ENCODE peak calls at places on chromosomes 11 and 22, in ten cellular contexts. Q, H, N, V, W, E, C, G, Y and P are unnamed samples.

GRCh38 chr22:39292561-39293074 is 26.8 kb downstream of the RPL3 start:
- DNase-seq in W (peak), H (peak), V (peak), E (no peak), G (peak), N (peak), C (peak), Y (peak), Q (peak), P (peak)

GRCh38 chr11:114195981-114196731 is 100.0 kb upstream of the NNMT start:
- DNase-seq in H (no peak), C (no peak), N (no peak), W (no peak), V (no peak), G (peak), Y (peak), Q (no peak), E (no peak), P (no peak)

GRCh38 chr22:28148816-28149465 is 229.9 kb upstream of the PITPNB start:
- DNase-seq in Q (no peak), Y (no peak), V (no peak), G (no peak), W (no peak), C (no peak), H (no peak), E (no peak), N (no peak), P (no peak)

GRCh38 chr11:60872124-60872951 is 5.0 kb downstream of the ZP1 start:
- DNase-seq in Y (peak), E (no peak), N (peak), V (peak), H (no peak), C (no peak), W (no peak), Q (peak), G (no peak), P (no peak)

GRCh38 chr22:32202539-32203180 is 2.2 kb downstream of the RFPL2 start:
- DNase-seq in N (peak), G (no peak), V (no peak), W (no peak), Q (peak), Y (peak), E (peak), C (peak), H (peak), P (no peak)

GRCh38 chr22:44671742-44672141 is 30.3 kb upstream of the PRR5 start:
- DNase-seq in E (no peak), Y (no peak), W (no peak), V (no peak), C (no peak), H (no peak), G (no peak), Q (peak), N (peak), P (no peak)

GRCh38 chr11:56172256-56172835 is 4.1 kb upstream of the OR5J2 start:
- DNase-seq in N (no peak), Y (no peak), H (no peak), G (no peak), C (no peak), V (no peak), Q (no peak), E (no peak), W (no peak), P (no peak)

GRCh38 chr11:61787928-61788491 is 4.4 kb downstream of the TMEM258 start:
- DNase-seq in G (no peak), V (no peak), H (no peak), Q (peak), W (peak), C (peak), E (peak), N (peak), Y (peak), P (no peak)

GRCh38 chr22:25085930-25086901 is 113.4 kb upstream of the CRYBB3 start:
- DNase-seq in V (peak), W (peak), Y (no peak), G (no peak), N (no peak), Q (no peak), E (peak), C (no peak), H (no peak), P (peak)

DNA sequence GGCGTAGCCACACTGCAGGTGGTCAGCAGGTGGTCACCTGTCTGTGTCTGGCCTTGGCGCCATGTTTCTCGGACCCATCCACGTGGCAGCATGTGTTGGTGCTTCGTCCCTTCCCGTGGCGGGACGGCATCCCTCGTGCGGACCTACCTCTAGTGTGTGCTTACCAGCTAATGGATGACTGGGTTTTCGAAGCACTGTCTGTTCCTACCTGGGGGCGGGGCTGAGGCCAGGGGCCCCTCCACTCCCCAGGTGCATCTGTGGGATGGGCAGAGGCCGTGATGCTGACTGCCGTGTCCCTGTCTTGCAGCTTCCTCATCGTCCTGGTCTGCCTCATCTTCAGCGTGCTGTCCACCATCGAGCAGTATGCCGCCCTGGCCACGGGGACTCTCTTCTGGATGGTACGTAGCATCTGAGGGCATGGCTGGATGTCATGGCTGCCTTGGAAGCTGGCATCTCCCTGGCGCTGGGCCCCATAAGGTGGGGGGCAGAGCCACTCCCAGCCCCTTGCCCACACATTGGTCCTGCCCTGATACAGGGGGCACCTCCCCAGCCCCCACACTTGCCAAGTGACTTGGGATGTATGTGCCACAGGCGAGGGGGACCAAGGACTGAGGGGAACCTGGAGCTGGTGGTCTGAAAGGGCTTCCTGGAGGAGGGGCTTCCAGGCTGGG is 82.9 kb downstream of the KCNQ1 start:
- DNase-seq in W (peak), V (peak), C (no peak), Y (no peak), Q (no peak), E (peak), G (no peak), N (no peak), H (peak), P (no peak)
- TF ChIP-seq CTCF in W (no peak), V (no peak), C (no peak), Y (no peak), Q (no peak), E (no peak), G (no peak), N (no peak), H (no peak), P (no peak)

DNA sequence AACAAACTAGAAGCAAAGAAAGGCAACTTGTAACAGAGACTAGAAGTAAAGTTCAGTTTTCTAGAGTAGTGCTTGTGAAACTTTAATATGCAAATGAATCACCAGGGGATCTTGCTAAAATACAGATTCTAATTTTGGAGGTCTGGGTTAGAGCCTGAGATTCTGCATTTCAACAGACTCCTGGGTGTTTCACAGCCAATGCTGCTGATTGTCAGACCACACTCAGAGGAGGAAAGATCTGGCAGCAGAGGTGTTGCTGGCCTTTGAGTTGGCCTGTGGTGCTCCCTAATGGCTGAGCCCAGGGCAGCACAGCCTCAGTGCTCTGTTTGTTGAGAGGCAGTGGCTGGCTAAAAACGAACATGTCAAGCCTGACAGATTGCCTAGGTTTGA is 5.4 kb downstream of the CRY2 start:
- DNase-seq in E (no peak), Q (no peak), V (no peak), G (no peak), Y (no peak), N (no peak), H (no peak), W (no peak), C (no peak), P (no peak)
- TF ChIP-seq CTCF in E (no peak), Q (no peak), V (no peak), G (no peak), Y (no peak), N (no peak), H (no peak), W (no peak), C (no peak), P (no peak)

DNA sequence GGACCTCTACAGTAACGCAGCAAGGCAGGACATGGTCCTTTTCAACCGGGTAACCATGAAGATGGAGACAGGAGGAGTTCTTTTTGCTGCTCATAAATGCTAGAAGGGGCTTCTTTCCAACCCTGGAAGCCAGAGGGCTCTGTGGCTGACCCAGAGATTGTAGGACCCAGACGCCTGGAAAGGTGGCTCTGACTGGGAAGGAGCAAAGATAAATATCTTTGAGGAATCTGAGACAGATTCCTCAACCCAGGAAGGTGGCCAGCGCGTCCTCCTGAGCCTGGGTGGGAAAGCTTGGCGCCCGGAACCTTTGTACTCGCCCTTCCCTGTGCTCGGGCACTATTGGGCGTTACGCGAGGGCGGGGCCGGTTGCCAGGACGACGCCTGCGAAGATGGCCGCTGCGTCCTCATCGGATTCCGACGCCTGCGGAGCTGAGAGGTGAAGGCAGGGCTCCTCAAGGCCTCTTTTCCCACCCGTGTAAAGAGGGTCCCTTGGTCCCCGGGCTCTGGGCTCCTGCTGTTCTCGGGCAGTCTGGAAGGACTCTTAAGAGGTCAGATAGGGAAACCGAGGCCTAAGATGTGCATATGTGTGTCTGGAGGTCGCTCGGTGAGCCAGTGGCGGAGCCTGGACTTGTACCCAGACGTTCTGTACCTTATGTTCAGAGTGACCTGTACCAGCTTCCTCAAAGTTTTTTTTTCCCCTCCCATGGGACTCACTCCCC is at the start of gene BBS1:
- DNase-seq in N (peak), Q (peak), E (peak), C (peak), V (peak), Y (peak), H (peak), G (peak), W (peak), P (peak)
- TF ChIP-seq CTCF in N (peak), Q (no peak), E (no peak), C (no peak), V (peak), Y (no peak), H (no peak), G (no peak), W (no peak), P (no peak)

GRCh38 chr11:125314264-125315087 is 149.9 kb downstream of the PKNOX2 start:
- DNase-seq in C (no peak), V (no peak), Q (no peak), G (no peak), E (no peak), H (no peak), W (no peak), N (no peak), Y (no peak), P (no peak)

GRCh38 chr11:125312391-125312790 is 147.8 kb downstream of the PKNOX2 start:
- DNase-seq in N (no peak), E (no peak), H (no peak), G (no peak), C (no peak), W (no peak), Q (no peak), Y (no peak), V (no peak), P (no peak)

GRCh38 chr11:125315088-125315740 is 150.7 kb downstream of the PKNOX2 start:
- DNase-seq in G (no peak), Q (peak), V (peak), W (peak), Y (peak), E (no peak), H (no peak), N (peak), C (no peak), P (no peak)

GRCh38 chr11:125313271-125314222 is 149.0 kb downstream of the PKNOX2 start:
- DNase-seq in H (no peak), Q (peak), C (peak), G (no peak), V (no peak), Y (no peak), E (no peak), W (no peak), N (no peak), P (no peak)

GRCh38 chr11:125312812-125313211 is 148.3 kb downstream of the PKNOX2 start:
- DNase-seq in W (no peak), Q (no peak), G (no peak), C (no peak), E (no peak), N (no peak), Y (no peak), V (no peak), H (no peak), P (no peak)
- TF ChIP-seq CTCF in W (no peak), Q (no peak), G (no peak), C (no peak), E (no peak), N (no peak), Y (no peak), V (no peak), H (no peak), P (no peak)

GRCh38 chr11:94602430-94603372 is 35.5 kb downstream of the PIWIL4 start:
- DNase-seq in G (no peak), N (peak), W (peak), Y (peak), C (no peak), Q (peak), V (no peak), E (peak), H (peak), P (no peak)
- TF ChIP-seq CTCF in G (no peak), N (no peak), W (no peak), Y (peak), C (no peak), Q (peak), V (no peak), E (peak), H (peak), P (no peak)

DNA sequence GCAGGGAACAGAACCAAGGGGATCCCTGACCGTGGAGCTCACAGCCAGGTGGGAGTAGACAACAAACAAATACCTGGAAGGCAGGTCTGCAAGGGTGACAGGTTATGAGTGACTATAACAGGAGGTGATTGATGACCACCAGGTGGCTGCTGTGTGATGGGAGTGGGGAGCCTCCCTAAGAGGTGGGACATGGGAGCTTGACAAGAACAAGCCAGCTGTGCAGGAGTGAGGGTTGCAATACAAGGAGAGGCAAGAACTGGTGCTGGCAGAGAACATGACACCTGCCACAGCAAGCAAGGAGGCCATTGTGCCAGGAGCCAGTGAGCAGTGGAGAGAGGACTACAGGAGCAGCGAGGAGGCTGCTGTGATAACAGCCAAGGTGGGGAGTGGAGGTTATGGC is 20.5 kb downstream of the MFNG start:
- DNase-seq in N (no peak), W (no peak), V (no peak), Q (no peak), E (no peak), C (no peak), Y (no peak), G (no peak), H (peak), P (no peak)
- TF ChIP-seq CTCF in N (no peak), W (no peak), V (no peak), Q (no peak), E (no peak), C (no peak), Y (no peak), G (no peak), H (no peak), P (no peak)

DNA sequence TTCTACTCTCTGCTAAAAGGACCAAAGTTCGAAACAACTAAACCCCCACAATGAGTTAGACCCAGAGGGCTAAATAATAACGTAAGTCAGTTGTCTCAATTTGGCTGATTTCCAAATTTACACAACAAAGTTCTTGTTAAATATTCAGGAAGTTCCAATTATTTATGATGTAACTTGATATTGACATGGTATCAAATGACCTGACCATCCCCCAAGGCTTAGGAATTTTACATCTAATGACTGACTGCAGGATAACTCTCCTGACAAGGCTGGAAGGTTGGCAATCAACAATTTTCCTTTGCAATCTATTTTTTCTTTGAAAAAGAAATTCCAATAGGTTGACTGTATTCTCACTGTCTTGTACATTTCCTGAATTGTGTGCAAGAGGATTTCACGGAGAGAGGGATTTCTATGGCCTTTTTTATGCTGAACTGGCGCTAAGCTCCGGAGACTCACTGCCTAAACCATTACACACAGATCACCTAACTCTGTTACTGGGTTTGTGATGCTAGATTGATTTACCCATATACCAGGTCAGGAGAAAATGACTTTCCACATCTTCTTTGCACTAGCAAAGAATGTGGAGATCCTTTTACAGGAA is 9.6 kb upstream of the CDON start:
- DNase-seq in V (no peak), N (no peak), Q (no peak), C (no peak), G (no peak), Y (no peak), E (no peak), H (no peak), W (no peak), P (no peak)
- TF ChIP-seq CTCF in V (no peak), N (no peak), Q (no peak), C (no peak), G (no peak), Y (no peak), E (no peak), H (no peak), W (no peak), P (no peak)